ENCODE peak calls at places on chromosome 10, in four cellular contexts. C is hippocampal formation, F is RPMI7951, A is mammary epithelial cell. H is an unnamed sample.

GRCh38 chr10:91642831-91643692 is 10.2 kb upstream of the PPP1R3C start:
- DNase-seq in C (no peak), F (peak; percentile 17), A (peak; percentile 53), H (no peak)

GRCh38 chr10:132713421-132714095 is 72.4 kb downstream of the NKX6-2 start:
- DNase-seq in C (peak; percentile 74), F (no peak), A (no peak), H (no peak)

GRCh38 chr10:18044976-18045720 is 93.4 kb downstream of the SLC39A12 start:
- DNase-seq in C (no peak), F (no peak), A (no peak), H (no peak)

GRCh38 chr10:80283536-80284199 is 5.8 kb downstream of the MAT1A start:
- DNase-seq in C (no peak), F (no peak), A (no peak), H (no peak)

GRCh38 chr10:22438714-22439113 is 93.4 kb downstream of the SPAG6 start:
- DNase-seq in C (no peak), F (no peak), A (no peak), H (no peak)

GRCh38 chr10:132498562-132499366 is 38.8 kb upstream of the INPP5A start:
- DNase-seq in C (no peak), F (no peak), A (no peak), H (no peak)

GRCh38 chr10:2948127-2948854 is 119.1 kb upstream of the PFKP start:
- DNase-seq in C (no peak), F (no peak), A (no peak), H (no peak)

GRCh38 chr10:47241256-47241655 is 58.7 kb upstream of the GDF10 start:
- DNase-seq in C (no peak), F (no peak), A (no peak), H (no peak)

GRCh38 chr10:4127518-4128315 is 342.7 kb upstream of the KLF6 start:
- DNase-seq in C (no peak), F (no peak), A (no peak), H (peak; percentile 18)

GRCh38 chr10:91909178-91909677 is at the start of gene FGFBP3:
- DNase-seq in C (no peak), F (peak; percentile 54), A (peak; percentile 21), H (peak; percentile 10)

GRCh38 chr10:126867567-126868365 is 37.5 kb upstream of the DOCK1 start:
- DNase-seq in C (no peak), F (peak; percentile 63), A (no peak), H (no peak)

GRCh38 chr10:68208424-68209042 is 23.4 kb downstream of the ATOH7 start:
- DNase-seq in C (peak; percentile 66), F (peak; percentile 69), A (peak; percentile 59), H (peak; percentile 32)

GRCh38 chr10:16381083-16381482 is 55.7 kb upstream of the PTER start:
- DNase-seq in C (no peak), F (peak; percentile 41), A (peak; percentile 66), H (no peak)

GRCh38 chr10:86104156-86104555 is 262.4 kb downstream of the GRID1 start:
- DNase-seq in C (no peak), F (no peak), A (no peak), H (no peak)

GRCh38 chr10:113517893-113518240 is 35.0 kb upstream of the HABP2 start:
- DNase-seq in C (no peak), F (no peak), A (no peak), H (no peak)

GRCh38 chr10:17504547-17505245 is 50.3 kb upstream of the ST8SIA6 start:
- DNase-seq in C (no peak), F (peak; percentile 69), A (no peak), H (no peak)

GRCh38 chr10:43867667-43868361 is 219.1 kb upstream of the ZNF32 start:
- DNase-seq in C (no peak), F (peak; percentile 96), A (no peak), H (no peak)

GRCh38 chr10:27413831-27414348 is 90.2 kb upstream of the RAB18 start:
- DNase-seq in C (no peak), F (no peak), A (no peak), H (no peak)

GRCh38 chr10:52778511-52779392 is 6.2 kb upstream of the MBL2 start:
- DNase-seq in C (peak; percentile 17), F (no peak), A (no peak), H (no peak)

GRCh38 chr10:123748711-123749110 is 82.6 kb downstream of the GPR26 start:
- DNase-seq in C (no peak), F (no peak), A (no peak), H (no peak)

GRCh38 chr10:22807238-22807637 is 92.9 kb upstream of the PIP4K2A start:
- DNase-seq in C (no peak), F (no peak), A (no peak), H (no peak)

GRCh38 chr10:127563718-127564553 is 14.8 kb downstream of the NPS start:
- DNase-seq in C (no peak), F (no peak), A (peak; percentile 12), H (no peak)

GRCh38 chr10:112782176-112782907 is 167.7 kb upstream of the TCF7L2 start:
- DNase-seq in C (no peak), F (no peak), A (no peak), H (no peak)

GRCh38 chr10:72016608-72017310 is 52.6 kb downstream of the CHST3 start:
- DNase-seq in C (no peak), F (no peak), A (no peak), H (no peak)

GRCh38 chr10:42981358-42982236 is 95.3 kb upstream of the RET start:
- DNase-seq in C (no peak), F (no peak), A (no peak), H (no peak)

GRCh38 chr10:76230866-76231257 is 799.4 kb downstream of the LRMDA start:
- DNase-seq in C (no peak), F (no peak), A (no peak), H (no peak)

GRCh38 chr10:84845628-84846261 is 517.4 kb downstream of the CCSER2 start:
- DNase-seq in C (peak; percentile 5), F (no peak), A (no peak), H (no peak)

GRCh38 chr10:82814635-82815034 is 939.6 kb downstream of the NRG3 start:
- DNase-seq in C (no peak), F (peak; percentile 39), A (peak; percentile 2), H (no peak)

GRCh38 chr10:3636356-3637181 is 148.4 kb downstream of the KLF6 start:
- DNase-seq in C (no peak), F (no peak), A (peak; percentile 44), H (no peak)

GRCh38 chr10:48364659-48365405 is 58.4 kb downstream of the MAPK8 start:
- DNase-seq in C (no peak), F (peak; percentile 47), A (peak; percentile 50), H (peak; percentile 15)

GRCh38 chr10:31090894-31091607 is 59.4 kb upstream of the ZNF438 start:
- DNase-seq in C (no peak), F (peak; percentile 48), A (no peak), H (no peak)

GRCh38 chr10:121310151-121310711 is 288.0 kb downstream of the FGFR2 start:
- DNase-seq in C (no peak), F (peak; percentile 65), A (peak; percentile 65), H (no peak)

GRCh38 chr10:64329510-64329909 is 808.3 kb downstream of the REEP3 start:
- DNase-seq in C (no peak), F (no peak), A (no peak), H (no peak)

GRCh38 chr10:75019360-75019759 is 92.1 kb upstream of the SAMD8 start:
- DNase-seq in C (no peak), F (peak; percentile 11), A (peak; percentile 7), H (peak; percentile 9)

GRCh38 chr10:76874151-76874550 is 763.5 kb downstream of the KCNMA1 start:
- DNase-seq in C (no peak), F (peak; percentile 25), A (peak; percentile 49), H (no peak)

GRCh38 chr10:55091691-55092328 is 290.8 kb upstream of the PCDH15 start:
- DNase-seq in C (no peak), F (no peak), A (no peak), H (no peak)

GRCh38 chr10:122495406-122496340 is 34.3 kb downstream of the HTRA1 start:
- DNase-seq in C (no peak), F (peak; percentile 61), A (no peak), H (no peak)

GRCh38 chr10:30436200-30436599 is 2.2 kb downstream of the MAP3K8 start:
- DNase-seq in C (peak; percentile 23), F (peak; percentile 83), A (no peak), H (peak; percentile 20)

GRCh38 chr10:70343312-70343711 is 39.1 kb downstream of the LRRC20 start:
- DNase-seq in C (no peak), F (no peak), A (no peak), H (no peak)